ENCODE peak calls at places on chromosomes 16 and 17, in four cellular contexts. P is HCT116, Z is HepG2, O is K562. K is an unnamed sample.

GRCh38 chr16:66150691-66151090 is 215.8 kb upstream of the CDH5 start:
- DNase-seq in O (no peak), Z (no peak), P (no peak), K (no peak)

GRCh38 chr17:77200711-77201110 is 59.9 kb downstream of the SEC14L1 start:
- DNase-seq in Z (no peak), P (no peak), O (no peak), K (no peak)

GRCh38 chr17:55402374-55402773 is 19.3 kb downstream of the MMD start:
- DNase-seq in Z (no peak), P (peak), O (peak), K (no peak)

GRCh38 chr16:55042556-55043432 is 112.1 kb downstream of the IRX5 start:
- DNase-seq in O (no peak), P (no peak), Z (no peak), K (no peak)

GRCh38 chr17:48605409-48605864 is 651 bp upstream of the HOXB6 start:
- DNase-seq in P (no peak), O (no peak), Z (no peak), K (no peak)

GRCh38 chr17:1078831-1079561 is 82.1 kb downstream of the TIMM22 start:
- DNase-seq in Z (no peak), P (no peak), O (no peak), K (no peak)

GRCh38 chr16:30499284-30499683 is 26.7 kb downstream of the ITGAL start:
- DNase-seq in Z (no peak), P (no peak), O (peak), K (no peak)

GRCh38 chr16:1283296-1283695 is 26.1 kb upstream of the UBE2I start:
- DNase-seq in O (peak), Z (no peak), P (no peak), K (no peak)

GRCh38 chr16:2295056-2295798 is 27.3 kb upstream of the RNPS1 start:
- DNase-seq in P (no peak), Z (no peak), O (no peak), K (no peak)

GRCh38 chr17:66542967-66543525 is 240.6 kb downstream of the PRKCA start:
- DNase-seq in Z (peak), P (no peak), O (no peak), K (no peak)

GRCh38 chr17:69581061-69581955 is 166.8 kb downstream of the MAP2K6 start:
- DNase-seq in O (no peak), P (no peak), Z (no peak), K (no peak)

DNA sequence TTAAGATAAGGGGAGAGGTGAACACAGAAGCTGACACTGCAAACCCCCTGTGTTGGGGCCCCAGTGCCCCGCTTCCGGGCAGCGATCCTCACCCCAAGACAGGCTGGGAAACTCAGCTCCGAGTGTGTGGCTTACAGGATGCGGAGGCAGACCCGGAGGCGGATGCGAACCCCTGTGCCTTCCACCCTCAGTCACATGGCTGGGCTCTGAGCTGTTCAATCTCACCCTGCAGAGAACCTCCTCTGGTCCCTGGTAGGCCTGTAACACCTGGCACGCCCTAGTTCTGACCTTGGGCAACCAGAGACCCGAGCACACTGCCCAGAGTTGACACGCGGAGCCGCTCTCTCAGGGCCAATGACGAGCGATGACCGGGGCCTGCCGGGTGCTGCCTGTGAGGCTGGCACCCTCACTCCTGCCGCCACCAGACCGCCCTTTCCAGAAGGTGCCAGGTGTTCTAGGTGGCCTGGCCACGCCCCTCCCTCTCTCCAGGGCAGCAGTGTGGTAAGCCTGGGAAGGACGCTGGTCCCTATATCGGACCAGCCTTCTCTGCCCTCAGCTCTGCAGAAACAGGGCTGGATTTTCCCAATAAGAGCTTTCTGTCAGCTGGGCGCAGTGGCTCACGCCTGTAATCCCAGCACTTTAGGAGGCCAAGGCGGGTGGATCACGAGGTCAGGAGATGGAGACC is 23.3 kb downstream of the MEAK7 start:
- DNase-seq in O (no peak), Z (no peak), P (no peak), K (no peak)
- TF ChIP-seq TCF7L2 in O (no peak), Z (no peak), P (no peak), K (no peak)

GRCh38 chr16:8673611-8674412 is 605 bp upstream of the ABAT start:
- DNase-seq in Z (no peak), P (no peak), O (no peak), K (no peak)

GRCh38 chr16:8676160-8676547 is 1.7 kb downstream of the ABAT start:
- DNase-seq in O (no peak), P (no peak), Z (no peak), K (no peak)

GRCh38 chr16:8675183-8676159 is 1.1 kb downstream of the ABAT start:
- DNase-seq in O (no peak), P (no peak), Z (peak), K (no peak)

GRCh38 chr16:8676737-8677375 is 2.4 kb downstream of the ABAT start:
- DNase-seq in O (no peak), P (no peak), Z (no peak), K (no peak)

GRCh38 chr16:8674413-8675022 is at the start of gene ABAT:
- DNase-seq in P (peak), Z (peak), O (peak), K (no peak)
- TF ChIP-seq POLR2AphosphoS5 in P (no peak), Z (peak), O (no peak), K (no peak)

GRCh38 chr16:74862743-74863244 is 88.2 kb upstream of the FA2H start:
- DNase-seq in P (peak), O (peak), Z (peak), K (peak)
- TF ChIP-seq TCF7L2 in P (no peak), O (no peak), Z (no peak), K (no peak)

DNA sequence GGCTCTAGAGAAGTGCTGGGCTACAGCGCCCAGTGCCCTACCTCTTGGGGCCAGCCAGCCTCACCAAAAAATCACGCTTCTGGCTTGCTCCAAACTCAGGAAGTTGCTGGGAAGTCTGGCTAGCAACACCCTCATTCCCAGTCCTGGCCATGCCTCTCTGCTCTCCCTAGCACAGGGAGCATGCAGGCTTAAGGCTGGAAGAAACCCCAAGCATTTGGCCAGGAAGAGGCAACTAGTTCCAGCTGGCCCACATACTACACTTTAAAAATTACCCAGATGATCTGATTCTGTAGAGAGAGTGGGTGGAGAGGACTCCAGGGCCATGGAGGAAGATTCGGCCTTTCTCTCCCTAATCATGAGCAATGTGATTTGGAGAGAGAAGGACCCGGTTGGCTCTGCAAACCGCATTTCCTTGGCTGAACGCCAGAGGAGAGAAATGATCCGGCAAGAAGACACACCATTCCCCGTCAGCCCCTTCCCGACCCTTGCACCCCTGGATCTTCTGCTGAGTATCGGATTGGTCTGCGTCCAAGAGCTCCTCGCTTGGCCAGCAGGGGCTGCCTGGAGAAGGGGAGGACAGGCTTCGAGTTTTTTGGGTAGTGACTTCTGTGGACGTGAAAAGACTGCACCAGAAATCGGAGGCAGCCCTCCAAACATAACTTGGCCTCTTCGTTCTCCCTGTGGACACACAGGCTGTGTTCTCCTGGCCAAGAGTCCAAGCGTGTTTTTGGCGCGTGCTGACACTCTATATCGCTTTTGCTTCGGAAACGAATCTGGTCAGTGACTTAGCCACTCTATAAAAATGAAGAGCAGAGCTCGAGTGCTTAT is 406.3 kb downstream of the WWOX start:
- DNase-seq in O (no peak), P (no peak), Z (peak), K (no peak)
- TF ChIP-seq POLR2AphosphoS5 in O (no peak), P (no peak), Z (no peak), K (no peak)

K was measured in Panc1.